ENCODE peak calls at places on chromosomes 5 and 9, in four cellular contexts. M is H9, O is mesendoderm, Y is H1. L is an unnamed sample.

GRCh38 chr5:176775409-176775808 is 35.0 kb upstream of the UNC5A start:
- DNase-seq in M (peak; percentile 8), O (no peak), Y (no peak), L (no peak)

GRCh38 chr5:174731214-174732039 is 7.0 kb downstream of the MSX2 start:
- DNase-seq in M (no peak), O (peak; percentile 85), Y (no peak), L (no peak)

GRCh38 chr9:94870793-94871558 is 144.5 kb downstream of the AOPEP start:
- DNase-seq in O (peak; percentile 58), M (no peak), Y (no peak), L (no peak)

GRCh38 chr9:3177362-3177761 is 333.5 kb upstream of the PUM3 start:
- DNase-seq in Y (no peak), O (no peak), M (no peak), L (no peak)

GRCh38 chr9:126693428-126693931 is 79.8 kb downstream of the LMX1B start:
- DNase-seq in Y (no peak), O (no peak), M (peak; percentile 19), L (no peak)

GRCh38 chr5:150412319-150413175 is at the start of gene CD74:
- DNase-seq in M (peak; percentile 81), Y (no peak), O (peak; percentile 72), L (peak; percentile 20)

GRCh38 chr5:140131967-140132409 is 6.3 kb downstream of the IGIP start:
- DNase-seq in O (no peak), M (no peak), Y (no peak), L (peak; percentile 97)

GRCh38 chr9:95182854-95183563 is 134.5 kb downstream of the FANCC start:
- DNase-seq in O (peak; percentile 83), M (peak; percentile 72), Y (peak; percentile 15), L (no peak)

GRCh38 chr5:172530406-172530805 is 76.1 kb upstream of the SH3PXD2B start:
- DNase-seq in Y (no peak), M (peak; percentile 15), O (no peak), L (no peak)

GRCh38 chr9:93286252-93287188 is 102.6 kb downstream of the WNK2 start:
- DNase-seq in Y (no peak), M (no peak), O (peak; percentile 37), L (no peak)

GRCh38 chr9:137318976-137319375 is 16.9 kb upstream of the NRARP start:
- DNase-seq in M (peak; percentile 74), Y (no peak), O (no peak), L (peak; percentile 5)

GRCh38 chr5:167412506-167412905 is 878.9 kb upstream of the WWC1 start:
- DNase-seq in Y (no peak), M (no peak), O (no peak), L (no peak)

GRCh38 chr9:135255033-135255842 is 167.8 kb downstream of the OLFM1 start:
- DNase-seq in M (no peak), Y (no peak), O (no peak), L (no peak)

GRCh38 chr9:105392531-105392930 is 55.3 kb upstream of the FSD1L start:
- DNase-seq in O (no peak), M (no peak), Y (no peak), L (no peak)

GRCh38 chr9:82982271-82982880 is 80.6 kb downstream of the RASEF start:
- DNase-seq in Y (no peak), O (no peak), M (no peak), L (no peak)

GRCh38 chr5:176952531-176953193 is 53.5 kb upstream of the HK3 start:
- DNase-seq in Y (no peak), M (no peak), O (no peak), L (no peak)

GRCh38 chr5:75059887-75060286 is 7.5 kb upstream of the GCNT4 start:
- DNase-seq in M (no peak), Y (no peak), O (no peak), L (no peak)

GRCh38 chr9:104090578-104090977 is 3.5 kb upstream of the SMC2 start:
- DNase-seq in O (no peak), M (no peak), Y (no peak), L (no peak)

GRCh38 chr5:64794053-64794770 is 25.5 kb downstream of the CWC27 start:
- DNase-seq in Y (no peak), M (no peak), O (no peak), L (no peak)

GRCh38 chr9:97564291-97565175 is 63.1 kb downstream of the TMOD1 start:
- DNase-seq in M (peak; percentile 16), O (no peak), Y (no peak), L (peak; percentile 78)

GRCh38 chr5:154356256-154356655 is 89.5 kb upstream of the SAP30L start:
- DNase-seq in M (no peak), Y (no peak), O (no peak), L (peak; percentile 51)

DNA sequence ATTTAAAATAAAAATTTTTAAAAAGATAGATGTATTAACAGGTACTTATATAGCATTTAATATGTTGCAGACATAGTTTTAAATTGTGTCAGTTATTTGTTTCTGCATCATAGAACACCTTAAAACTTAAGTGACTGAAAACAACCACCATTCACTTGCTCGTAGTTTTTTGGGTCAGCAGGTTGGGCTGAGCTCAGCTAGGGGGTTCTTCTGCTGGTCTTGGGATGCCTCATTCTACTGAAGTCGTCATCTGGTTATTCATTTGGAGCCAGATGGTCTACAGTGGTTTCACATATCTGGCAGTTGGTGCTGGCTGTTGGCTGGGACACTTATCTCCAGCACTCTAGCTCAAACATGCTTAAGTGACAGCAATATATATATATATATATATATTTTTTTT is 29.6 kb downstream of the PSAT1 start:
- DNase-seq in O (no peak), M (no peak), Y (no peak), L (no peak)
- H3K56ac ChIP-seq in O (no peak overlapping the region), M (no peak overlapping the region), Y (no peak overlapping the region), L (no peak overlapping the region)

GRCh38 chr5:68227532-68228160 is 12.1 kb downstream of the PIK3R1 start:
- DNase-seq in M (no peak), Y (no peak), O (no peak), L (no peak)
- H3K4me1 ChIP-seq in M (no peaks in the 10 kb centered on the region), Y (peaks cover 1% of the 10 kb centered on the region), O (peaks cover 3% of the 10 kb centered on the region), L (peaks cover 6% of the 10 kb centered on the region)

GRCh38 chr5:131630208-131630962 is 4.6 kb downstream of the RAPGEF6 start:
- DNase-seq in O (no peak), Y (no peak), M (no peak), L (no peak)
- H4K5ac ChIP-seq in O (no peak overlapping the region), Y (no peak overlapping the region), M (no peak overlapping the region), L (no peak overlapping the region)

DNA sequence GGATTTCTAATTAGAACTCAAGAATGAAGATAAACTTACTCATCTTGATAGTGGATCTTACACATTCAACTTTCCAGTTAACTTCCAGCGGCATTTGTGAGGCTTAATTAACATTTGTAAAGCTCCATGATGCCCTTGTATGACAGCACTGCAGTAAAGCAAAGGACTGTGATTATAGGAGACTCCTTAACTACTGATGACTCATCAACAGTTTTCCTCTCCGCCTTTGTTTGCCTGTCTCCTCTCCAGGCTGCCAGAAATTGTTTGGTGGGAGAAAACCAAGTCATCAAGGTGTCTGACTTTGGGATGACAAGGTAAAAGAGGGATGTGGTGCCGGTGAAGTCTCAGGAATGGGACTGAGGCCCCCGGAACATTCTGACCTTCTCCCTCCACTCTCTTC is 20.4 kb upstream of the CYFIP2 start:
- DNase-seq in O (peak; percentile 85), M (peak; percentile 47), Y (no peak), L (no peak)
- H3K56ac ChIP-seq in O (no peak overlapping the region), M (no peak overlapping the region), Y (no peak overlapping the region), L (no peak overlapping the region)